ENCODE peak calls at places on chromosomes 16 and 17, in four cellular contexts. C is lung, G is HL-60, P is stomach. O is an unnamed sample.

GRCh38 chr17:3798273-3799180 is 2.5 kb downstream of the ITGAE start:
- DNase-seq in P (no peak), G (no peak), C (no peak), O (peak)

GRCh38 chr17:21209511-21210175 is 4.3 kb downstream of the TMEM11 start:
- DNase-seq in P (peak), G (no peak), C (peak), O (no peak)

GRCh38 chr17:68861602-68862001 is 93.6 kb downstream of the ABCA8 start:
- DNase-seq in G (no peak), P (no peak), C (no peak), O (no peak)

GRCh38 chr17:17028059-17028877 is 14.0 kb upstream of the MPRIP start:
- DNase-seq in P (peak), G (no peak), C (peak), O (no peak)

GRCh38 chr17:34474706-34475105 is 104.7 kb upstream of the TMEM132E start:
- DNase-seq in C (no peak), G (no peak), P (no peak), O (no peak)

GRCh38 chr16:82432261-82432660 is 194.5 kb upstream of the CDH13 start:
- DNase-seq in G (no peak), P (no peak), C (no peak), O (no peak)

GRCh38 chr17:16456770-16457316 is 35.1 kb downstream of the LRRC75A start:
- DNase-seq in G (no peak), C (no peak), P (no peak), O (no peak)

GRCh38 chr17:68257924-68258323 is 10.1 kb downstream of the AMZ2 start:
- DNase-seq in G (no peak), P (no peak), C (no peak), O (no peak)

GRCh38 chr17:78722101-78722761 is 59.8 kb downstream of the CYTH1 start:
- DNase-seq in P (no peak), G (no peak), C (no peak), O (peak)

GRCh38 chr16:14088155-14088753 is 17.1 kb downstream of the MRTFB start:
- DNase-seq in G (no peak), P (no peak), C (no peak), O (no peak)

DNA sequence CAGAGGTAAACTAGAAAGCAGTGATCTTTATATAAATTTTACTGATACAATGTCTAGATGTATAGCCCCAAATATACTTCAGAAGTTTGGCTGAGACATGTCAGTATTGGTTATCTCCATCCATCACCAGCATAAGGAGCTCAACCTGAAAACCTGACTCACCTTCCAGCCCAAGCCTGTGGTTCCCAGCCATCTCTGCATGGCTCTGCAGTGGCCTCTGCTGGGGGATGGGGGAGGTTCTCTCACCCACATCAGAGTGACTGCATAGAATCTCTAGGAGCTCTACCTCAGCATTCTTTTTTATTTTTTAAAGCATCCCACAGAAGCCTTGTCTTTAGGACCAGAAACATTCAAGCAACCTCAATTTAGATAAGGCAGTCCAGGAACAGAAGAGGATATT is 27.3 kb downstream of the USP7 start:
- DNase-seq in G (peak), C (no peak), P (peak), O (peak)
- TF ChIP-seq CTCF in G (peak), C (no peak), P (peak), O (peak)

DNA sequence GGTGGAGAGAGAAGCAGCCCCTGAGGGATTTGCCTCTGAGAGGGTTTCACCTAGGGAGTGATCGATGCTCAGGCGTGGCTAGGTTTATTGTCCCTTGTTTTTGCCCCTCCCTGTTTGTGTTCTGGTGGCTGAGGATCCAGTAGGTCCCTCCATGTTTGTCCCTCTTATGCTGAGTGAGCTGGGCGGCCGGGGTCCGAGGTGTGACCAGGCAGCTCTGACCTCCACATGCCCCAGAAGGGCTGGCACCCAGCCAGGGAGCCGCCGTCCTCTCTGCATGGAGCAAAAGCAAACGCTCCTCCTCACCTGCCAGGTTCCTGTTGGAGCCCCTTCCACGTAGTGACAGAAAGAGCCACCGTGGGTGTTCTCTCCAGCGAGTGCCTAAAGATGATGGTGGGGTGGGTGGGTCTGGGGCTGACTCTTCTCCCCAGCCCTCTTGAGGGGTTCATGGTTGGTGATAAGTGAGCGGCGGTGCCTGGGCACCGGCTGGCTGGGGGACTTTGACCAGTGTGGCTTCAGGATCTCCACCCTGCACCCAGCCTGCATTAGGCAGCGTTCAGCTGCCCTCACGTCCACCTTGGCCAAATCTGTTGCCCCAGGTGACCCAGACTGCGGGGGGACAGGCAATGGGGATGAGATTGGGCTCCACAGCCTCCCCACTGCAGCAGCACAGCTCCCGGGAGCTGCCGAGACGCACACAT is 14.1 kb upstream of the NUDT16L1 start:
- DNase-seq in G (no peak), C (peak), P (peak), O (peak)
- H3K4me3 ChIP-seq in G (peak), C (no peak), P (peak), O (peak)

DNA sequence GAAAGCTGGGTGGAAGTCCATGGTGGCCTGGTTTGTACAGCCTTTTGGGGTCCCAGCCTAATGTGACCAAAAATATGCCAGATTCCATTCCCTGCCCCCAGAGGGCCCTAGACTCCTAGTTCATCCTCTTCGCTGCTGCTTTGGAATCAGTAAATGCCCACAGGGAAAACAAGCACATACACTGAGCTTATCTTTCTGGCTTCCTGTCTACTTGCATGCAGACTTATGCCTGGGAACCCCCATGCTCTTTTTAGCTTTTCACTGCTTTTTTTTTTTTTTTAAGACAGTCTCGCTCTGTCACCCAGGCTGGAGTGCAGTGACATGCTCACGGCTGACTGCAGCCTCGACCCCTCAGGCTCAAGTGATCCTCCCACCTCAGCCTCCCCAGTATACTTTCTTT is 6.2 kb upstream of the CD300LG start:
- DNase-seq in P (no peak), C (no peak), G (no peak), O (no peak)
- TF ChIP-seq CTCF in P (no peak), C (no peak), G (no peak), O (peak)

GRCh38 chr17:48586355-48586924 is 3.6 kb downstream of the HOXB3 start:
- DNase-seq in G (no peak), C (no peak), P (no peak), O (no peak)
- H3K4me3 ChIP-seq in G (no peak), C (no peak), P (peak), O (peak)

O was measured in spleen.